ENCODE peak calls at places on chromosomes 6 and 20, in four cellular contexts. One of them, this sample, is unnamed.

GRCh38 chr6:22827760-22828159 is 258.4 kb downstream of the HDGFL1 start:
- DNase-seq in H1: no peak
- DNase-seq in A549: peak; percentile 1
- DNase-seq in K562: no peak
- DNase-seq in this sample: no peak

GRCh38 chr6:34810936-34811632 is 19.2 kb downstream of the BLTP3A start:
- DNase-seq in H1: no peak
- DNase-seq in A549: peak; percentile 6
- DNase-seq in K562: no peak
- DNase-seq in this sample: no peak

GRCh38 chr20:43820742-43821330 is 93.8 kb upstream of the TOX2 start:
- DNase-seq in H1: no peak
- DNase-seq in A549: no peak
- DNase-seq in K562: no peak
- DNase-seq in this sample: no peak

GRCh38 chr6:75118925-75119515 is 86.8 kb downstream of the COL12A1 start:
- DNase-seq in H1: no peak
- DNase-seq in A549: no peak
- DNase-seq in K562: no peak
- DNase-seq in this sample: no peak

GRCh38 chr6:3322366-3322890 is 63.7 kb downstream of the PSMG4 start:
- DNase-seq in H1: no peak
- DNase-seq in A549: no peak
- DNase-seq in K562: no peak
- DNase-seq in this sample: no peak

GRCh38 chr6:139582956-139583355 is 208.5 kb upstream of the CITED2 start:
- DNase-seq in H1: no peak
- DNase-seq in A549: no peak
- DNase-seq in K562: no peak
- DNase-seq in this sample: no peak

GRCh38 chr6:37381579-37381978 is 27.8 kb downstream of the RNF8 start:
- DNase-seq in H1: peak; percentile 13
- DNase-seq in A549: peak; percentile 71
- DNase-seq in K562: peak; percentile 57
- DNase-seq in this sample: peak; percentile 51

GRCh38 chr20:36371391-36371790 is 65.3 kb downstream of the DLGAP4 start:
- DNase-seq in H1: no peak
- DNase-seq in A549: no peak
- DNase-seq in K562: no peak
- DNase-seq in this sample: no peak

GRCh38 chr6:106519460-106520394 is 109.6 kb downstream of the RTN4IP1 start:
- DNase-seq in H1: no peak
- DNase-seq in A549: peak; percentile 27
- DNase-seq in K562: peak; percentile 33
- DNase-seq in this sample: no peak

GRCh38 chr6:551405-551804 is 105.5 kb downstream of the HUS1B start:
- DNase-seq in H1: peak; percentile 47
- DNase-seq in A549: peak; percentile 21
- DNase-seq in K562: no peak
- DNase-seq in this sample: peak; percentile 50
- TF ChIP-seq CTCF in H1: peak; percentile 17
- TF ChIP-seq CTCF in A549: no peak
- TF ChIP-seq CTCF in K562: peak; percentile 45
- TF ChIP-seq CTCF in this sample: no peak

GRCh38 chr6:29702519-29703103 is 20.6 kb upstream of the HLA-F start:
- DNase-seq in H1: peak; percentile 61
- DNase-seq in A549: peak; percentile 41
- DNase-seq in K562: peak; percentile 80
- DNase-seq in this sample: peak; percentile 92

GRCh38 chr6:29710281-29710941 is 12.8 kb upstream of the HLA-F start:
- DNase-seq in H1: no peak
- DNase-seq in A549: no peak
- DNase-seq in K562: no peak
- DNase-seq in this sample: no peak

GRCh38 chr6:29708432-29709177 is 14.6 kb upstream of the HLA-F start:
- DNase-seq in H1: no peak
- DNase-seq in A549: no peak
- DNase-seq in K562: no peak
- DNase-seq in this sample: no peak

GRCh38 chr6:29709178-29709576 is 14.1 kb upstream of the HLA-F start:
- DNase-seq in H1: no peak
- DNase-seq in A549: no peak
- DNase-seq in K562: no peak
- DNase-seq in this sample: no peak

GRCh38 chr6:29705389-29706231 is 17.6 kb upstream of the HLA-F start:
- DNase-seq in H1: no peak
- DNase-seq in A549: peak; percentile 38
- DNase-seq in K562: peak; percentile 30
- DNase-seq in this sample: no peak
- TF ChIP-seq USF2 in H1: no peak
- TF ChIP-seq USF2 in A549: no peak
- TF ChIP-seq USF2 in K562: no peak
- TF ChIP-seq USF2 in this sample: no peak

GRCh38 chr6:138211048-138211581 is 7.2 kb downstream of the PBOV1 start:
- DNase-seq in H1: no peak
- DNase-seq in A549: peak; percentile 3
- DNase-seq in K562: no peak
- DNase-seq in this sample: no peak
- TF ChIP-seq CTCF in H1: peak; percentile 51
- TF ChIP-seq CTCF in A549: no peak
- TF ChIP-seq CTCF in K562: no peak
- TF ChIP-seq CTCF in this sample: no peak

GRCh38 chr6:170224694-170225660 is 65.9 kb downstream of the DLL1 start:
- DNase-seq in H1: no peak
- DNase-seq in A549: no peak
- DNase-seq in K562: no peak
- DNase-seq in this sample: no peak

GRCh38 chr6:170225852-170226417 is 64.9 kb downstream of the DLL1 start:
- DNase-seq in H1: no peak
- DNase-seq in A549: no peak
- DNase-seq in K562: no peak
- DNase-seq in this sample: no peak

GRCh38 chr6:170222498-170223471 is 68.1 kb downstream of the DLL1 start:
- DNase-seq in H1: no peak
- DNase-seq in A549: no peak
- DNase-seq in K562: no peak
- DNase-seq in this sample: no peak

GRCh38 chr6:170221753-170222400 is 69.0 kb downstream of the DLL1 start:
- DNase-seq in H1: no peak
- DNase-seq in A549: no peak
- DNase-seq in K562: no peak
- DNase-seq in this sample: no peak

GRCh38 chr6:170223718-170224693 is 66.9 kb downstream of the DLL1 start:
- DNase-seq in H1: no peak
- DNase-seq in A549: no peak
- DNase-seq in K562: no peak
- DNase-seq in this sample: no peak
- TF ChIP-seq USF2 in H1: no peak
- TF ChIP-seq USF2 in A549: no peak
- TF ChIP-seq USF2 in K562: no peak
- TF ChIP-seq USF2 in this sample: no peak